ENCODE peak calls at places on chromosome 7, in five cellular contexts. One of them, this sample, is unnamed.
A peak's percentile ranks its signal among the peaks of the same experiment; 100 is the strongest.

GRCh38 chr7:3264693-3265339 is 36.2 kb upstream of the SDK1 start:
- DNase-seq in heart left ventricle: no peak
- DNase-seq in right lobe of liver: no peak
- DNase-seq in neuronal stem cell: no peak
- DNase-seq in GM23338: no peak
- DNase-seq in this sample: no peak

GRCh38 chr7:113085781-113086390 is 741 bp downstream of the GPR85 start:
- DNase-seq in neuronal stem cell: no peak
- DNase-seq in GM23338: peak; percentile 20
- DNase-seq in right lobe of liver: no peak
- DNase-seq in heart left ventricle: no peak
- DNase-seq in this sample: no peak

GRCh38 chr7:137820156-137820555 is 26.6 kb downstream of the DGKI start:
- DNase-seq in heart left ventricle: no peak
- DNase-seq in GM23338: no peak
- DNase-seq in right lobe of liver: no peak
- DNase-seq in neuronal stem cell: no peak
- DNase-seq in this sample: no peak

GRCh38 chr7:152366662-152367061 is 69.1 kb downstream of the KMT2C start:
- DNase-seq in right lobe of liver: no peak
- DNase-seq in neuronal stem cell: no peak
- DNase-seq in GM23338: no peak
- DNase-seq in heart left ventricle: peak; percentile 58
- DNase-seq in this sample: no peak

GRCh38 chr7:154584352-154585252 is 418.3 kb downstream of the PAXIP1 start:
- DNase-seq in GM23338: no peak
- DNase-seq in right lobe of liver: no peak
- DNase-seq in neuronal stem cell: no peak
- DNase-seq in heart left ventricle: no peak
- DNase-seq in this sample: no peak

GRCh38 chr7:105934577-105935185 is 28.4 kb upstream of the CDHR3 start:
- DNase-seq in heart left ventricle: peak; percentile 26
- DNase-seq in right lobe of liver: no peak
- DNase-seq in GM23338: peak; percentile 72
- DNase-seq in neuronal stem cell: peak; percentile 15
- DNase-seq in this sample: no peak

GRCh38 chr7:65397730-65398142 is 24.1 kb downstream of the ZNF92 start:
- DNase-seq in GM23338: peak; percentile 60
- DNase-seq in right lobe of liver: no peak
- DNase-seq in neuronal stem cell: no peak
- DNase-seq in heart left ventricle: no peak
- DNase-seq in this sample: peak; percentile 18

GRCh38 chr7:46015107-46015868 is 94.2 kb upstream of the IGFBP3 start:
- DNase-seq in GM23338: peak; percentile 92
- DNase-seq in heart left ventricle: peak; percentile 85
- DNase-seq in neuronal stem cell: peak; percentile 82
- DNase-seq in right lobe of liver: peak; percentile 57
- DNase-seq in this sample: no peak

GRCh38 chr7:27138987-27139334 is 4.5 kb downstream of the HOXA5 start:
- DNase-seq in heart left ventricle: no peak
- DNase-seq in right lobe of liver: no peak
- DNase-seq in GM23338: peak; percentile 24
- DNase-seq in neuronal stem cell: no peak
- DNase-seq in this sample: no peak

GRCh38 chr7:155496267-155497005 is 38.5 kb downstream of the EN2 start:
- DNase-seq in neuronal stem cell: no peak
- DNase-seq in heart left ventricle: no peak
- DNase-seq in right lobe of liver: no peak
- DNase-seq in GM23338: no peak
- DNase-seq in this sample: no peak

GRCh38 chr7:87003872-87004798 is 55.3 kb downstream of the ELAPOR2 start:
- DNase-seq in GM23338: no peak
- DNase-seq in heart left ventricle: no peak
- DNase-seq in right lobe of liver: no peak
- DNase-seq in neuronal stem cell: no peak
- DNase-seq in this sample: no peak

GRCh38 chr7:3636131-3636860 is 335.2 kb downstream of the SDK1 start:
- DNase-seq in GM23338: no peak
- DNase-seq in heart left ventricle: no peak
- DNase-seq in neuronal stem cell: no peak
- DNase-seq in right lobe of liver: no peak
- DNase-seq in this sample: no peak

GRCh38 chr7:84191842-84192241 is 2.7 kb downstream of the SEMA3A start:
- DNase-seq in neuronal stem cell: no peak
- DNase-seq in heart left ventricle: no peak
- DNase-seq in right lobe of liver: no peak
- DNase-seq in GM23338: no peak
- DNase-seq in this sample: no peak

GRCh38 chr7:51467384-51468017 is 150.9 kb upstream of the COBL start:
- DNase-seq in GM23338: no peak
- DNase-seq in neuronal stem cell: no peak
- DNase-seq in right lobe of liver: no peak
- DNase-seq in heart left ventricle: no peak
- DNase-seq in this sample: no peak

GRCh38 chr7:135562720-135563119 is 5.0 kb downstream of the NUP205 start:
- DNase-seq in neuronal stem cell: no peak
- DNase-seq in right lobe of liver: no peak
- DNase-seq in heart left ventricle: no peak
- DNase-seq in GM23338: peak; percentile 93
- DNase-seq in this sample: no peak

GRCh38 chr7:26880852-26881251 is 16.5 kb upstream of the SKAP2 start:
- DNase-seq in neuronal stem cell: no peak
- DNase-seq in heart left ventricle: no peak
- DNase-seq in GM23338: no peak
- DNase-seq in right lobe of liver: no peak
- DNase-seq in this sample: no peak

GRCh38 chr7:6284055-6284400 is 11.6 kb upstream of the CYTH3 start:
- DNase-seq in GM23338: no peak
- DNase-seq in neuronal stem cell: no peak
- DNase-seq in heart left ventricle: no peak
- DNase-seq in right lobe of liver: no peak
- DNase-seq in this sample: no peak

GRCh38 chr7:80611779-80612178 is 26.7 kb upstream of the CD36 start:
- DNase-seq in neuronal stem cell: no peak
- DNase-seq in right lobe of liver: peak; percentile 88
- DNase-seq in GM23338: no peak
- DNase-seq in heart left ventricle: peak; percentile 74
- DNase-seq in this sample: peak; percentile 36

GRCh38 chr7:114481995-114482394 is 67.4 kb downstream of the FOXP2 start:
- DNase-seq in heart left ventricle: no peak
- DNase-seq in neuronal stem cell: no peak
- DNase-seq in GM23338: no peak
- DNase-seq in right lobe of liver: no peak
- DNase-seq in this sample: peak; percentile 22

GRCh38 chr7:112510032-112510742 is 29.4 kb downstream of the LSMEM1 start:
- DNase-seq in right lobe of liver: no peak
- DNase-seq in neuronal stem cell: no peak
- DNase-seq in GM23338: no peak
- DNase-seq in heart left ventricle: no peak
- DNase-seq in this sample: no peak

GRCh38 chr7:82114237-82114636 is 329.3 kb downstream of the CACNA2D1 start:
- DNase-seq in right lobe of liver: no peak
- DNase-seq in GM23338: no peak
- DNase-seq in heart left ventricle: no peak
- DNase-seq in neuronal stem cell: no peak
- DNase-seq in this sample: no peak

GRCh38 chr7:151851160-151851751 is 25.7 kb downstream of the PRKAG2 start:
- DNase-seq in heart left ventricle: peak; percentile 55
- DNase-seq in right lobe of liver: peak; percentile 66
- DNase-seq in neuronal stem cell: no peak
- DNase-seq in GM23338: no peak
- DNase-seq in this sample: peak; percentile 12

GRCh38 chr7:143217806-143218205 is 4.0 kb upstream of the TAS2R40 start:
- DNase-seq in neuronal stem cell: no peak
- DNase-seq in right lobe of liver: no peak
- DNase-seq in heart left ventricle: no peak
- DNase-seq in GM23338: no peak
- DNase-seq in this sample: no peak

GRCh38 chr7:143210541-143210940 is 11.3 kb upstream of the TAS2R40 start:
- DNase-seq in right lobe of liver: no peak
- DNase-seq in neuronal stem cell: no peak
- DNase-seq in GM23338: no peak
- DNase-seq in heart left ventricle: no peak
- DNase-seq in this sample: no peak

GRCh38 chr7:143221737-143222136 is at the start of gene TAS2R40:
- DNase-seq in neuronal stem cell: no peak
- DNase-seq in heart left ventricle: no peak
- DNase-seq in GM23338: no peak
- DNase-seq in right lobe of liver: no peak
- DNase-seq in this sample: no peak

GRCh38 chr7:143214789-143215679 is 6.8 kb upstream of the TAS2R40 start:
- DNase-seq in right lobe of liver: no peak
- DNase-seq in GM23338: peak; percentile 95
- DNase-seq in heart left ventricle: peak; percentile 31
- DNase-seq in neuronal stem cell: peak; percentile 87
- DNase-seq in this sample: no peak

GRCh38 chr7:143216151-143216550 is 5.7 kb upstream of the TAS2R40 start:
- DNase-seq in right lobe of liver: no peak
- DNase-seq in GM23338: no peak
- DNase-seq in heart left ventricle: no peak
- DNase-seq in neuronal stem cell: no peak
- DNase-seq in this sample: no peak
- H3K27ac ChIP-seq in right lobe of liver: no peak overlapping the region
- H3K27ac ChIP-seq in GM23338: no peak overlapping the region
- H3K27ac ChIP-seq in heart left ventricle: no peak overlapping the region
- H3K27ac ChIP-seq in neuronal stem cell: no peak overlapping the region
- H3K27ac ChIP-seq in this sample: no peak overlapping the region

DNA sequence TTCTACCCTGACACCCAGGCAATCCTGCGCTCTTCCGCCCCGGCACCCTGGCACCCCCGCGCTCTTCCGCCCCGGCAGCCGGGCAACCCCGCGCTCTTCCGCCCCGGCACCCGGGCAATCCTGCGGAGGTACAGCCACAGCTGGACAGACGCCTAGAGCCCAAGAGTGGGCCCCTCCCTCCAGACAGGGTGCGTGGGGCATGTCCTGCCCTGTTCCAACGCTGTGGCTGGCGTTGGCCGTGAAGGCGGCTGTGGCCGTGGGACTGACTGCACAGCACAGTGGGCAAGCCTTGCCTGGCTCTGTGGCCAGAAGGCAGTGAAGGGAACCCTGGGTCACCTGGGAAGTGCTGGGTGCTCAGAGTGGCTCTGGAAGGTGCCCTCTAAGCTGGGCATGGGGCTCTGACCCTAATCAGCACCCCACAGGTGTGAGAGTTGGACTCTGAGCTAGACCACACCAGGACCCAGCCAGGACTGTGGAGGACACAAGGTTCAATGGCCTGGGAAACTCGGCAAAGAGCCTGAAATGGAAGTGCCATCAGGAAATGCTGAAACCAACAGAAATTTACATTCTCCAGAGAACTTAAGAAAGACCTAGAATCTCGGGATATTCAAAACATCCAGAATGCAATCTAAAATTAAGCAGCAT is 253.5 kb downstream of the ELFN1 start:
- DNase-seq in right lobe of liver: peak; percentile 87
- DNase-seq in neuronal stem cell: no peak
- DNase-seq in heart left ventricle: peak; percentile 12
- DNase-seq in GM23338: no peak
- DNase-seq in this sample: no peak
- H3K27ac ChIP-seq in right lobe of liver: peak overlapping the region; percentile 73
- H3K27ac ChIP-seq in neuronal stem cell: no peak overlapping the region
- H3K27ac ChIP-seq in heart left ventricle: no peak overlapping the region
- H3K27ac ChIP-seq in GM23338: no peak overlapping the region
- H3K27ac ChIP-seq in this sample: no peak overlapping the region

GRCh38 chr7:25385731-25386136 is 157.4 kb upstream of the NPVF start:
- DNase-seq in GM23338: no peak
- DNase-seq in neuronal stem cell: no peak
- DNase-seq in heart left ventricle: peak; percentile 24
- DNase-seq in right lobe of liver: no peak
- DNase-seq in this sample: no peak

GRCh38 chr7:25382869-25383268 is 154.6 kb upstream of the NPVF start:
- DNase-seq in right lobe of liver: no peak
- DNase-seq in heart left ventricle: no peak
- DNase-seq in neuronal stem cell: no peak
- DNase-seq in GM23338: no peak
- DNase-seq in this sample: no peak

GRCh38 chr7:25384820-25385560 is 156.7 kb upstream of the NPVF start:
- DNase-seq in right lobe of liver: no peak
- DNase-seq in neuronal stem cell: no peak
- DNase-seq in heart left ventricle: no peak
- DNase-seq in GM23338: no peak
- DNase-seq in this sample: no peak

GRCh38 chr7:25383402-25383801 is 155.1 kb upstream of the NPVF start:
- DNase-seq in right lobe of liver: no peak
- DNase-seq in heart left ventricle: no peak
- DNase-seq in neuronal stem cell: no peak
- DNase-seq in GM23338: no peak
- DNase-seq in this sample: no peak

DNA sequence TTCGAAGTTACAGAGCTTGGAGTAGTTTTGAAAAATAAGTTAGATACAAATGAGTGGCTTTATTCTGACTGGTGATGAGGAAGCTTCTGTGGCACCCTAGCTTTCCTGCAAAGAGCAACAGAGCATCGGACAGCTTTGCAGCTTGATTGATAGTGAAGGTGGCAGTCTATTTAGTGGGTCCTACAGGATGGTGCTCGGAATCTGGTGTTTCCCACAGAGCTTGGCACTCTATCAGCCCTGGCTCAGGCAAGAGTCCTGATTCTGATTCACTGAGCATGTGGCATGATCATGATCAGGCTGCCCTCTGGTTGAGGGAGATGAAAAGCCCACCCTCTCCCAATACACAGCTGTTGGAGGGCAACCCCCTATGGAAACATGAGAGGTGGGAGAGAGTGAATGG is 153.9 kb upstream of the NPVF start:
- DNase-seq in GM23338: no peak
- DNase-seq in heart left ventricle: no peak
- DNase-seq in right lobe of liver: no peak
- DNase-seq in neuronal stem cell: no peak
- DNase-seq in this sample: no peak
- H3K27ac ChIP-seq in GM23338: no peak overlapping the region
- H3K27ac ChIP-seq in heart left ventricle: no peak overlapping the region
- H3K27ac ChIP-seq in right lobe of liver: no peak overlapping the region
- H3K27ac ChIP-seq in neuronal stem cell: no peak overlapping the region
- H3K27ac ChIP-seq in this sample: no peak overlapping the region

DNA sequence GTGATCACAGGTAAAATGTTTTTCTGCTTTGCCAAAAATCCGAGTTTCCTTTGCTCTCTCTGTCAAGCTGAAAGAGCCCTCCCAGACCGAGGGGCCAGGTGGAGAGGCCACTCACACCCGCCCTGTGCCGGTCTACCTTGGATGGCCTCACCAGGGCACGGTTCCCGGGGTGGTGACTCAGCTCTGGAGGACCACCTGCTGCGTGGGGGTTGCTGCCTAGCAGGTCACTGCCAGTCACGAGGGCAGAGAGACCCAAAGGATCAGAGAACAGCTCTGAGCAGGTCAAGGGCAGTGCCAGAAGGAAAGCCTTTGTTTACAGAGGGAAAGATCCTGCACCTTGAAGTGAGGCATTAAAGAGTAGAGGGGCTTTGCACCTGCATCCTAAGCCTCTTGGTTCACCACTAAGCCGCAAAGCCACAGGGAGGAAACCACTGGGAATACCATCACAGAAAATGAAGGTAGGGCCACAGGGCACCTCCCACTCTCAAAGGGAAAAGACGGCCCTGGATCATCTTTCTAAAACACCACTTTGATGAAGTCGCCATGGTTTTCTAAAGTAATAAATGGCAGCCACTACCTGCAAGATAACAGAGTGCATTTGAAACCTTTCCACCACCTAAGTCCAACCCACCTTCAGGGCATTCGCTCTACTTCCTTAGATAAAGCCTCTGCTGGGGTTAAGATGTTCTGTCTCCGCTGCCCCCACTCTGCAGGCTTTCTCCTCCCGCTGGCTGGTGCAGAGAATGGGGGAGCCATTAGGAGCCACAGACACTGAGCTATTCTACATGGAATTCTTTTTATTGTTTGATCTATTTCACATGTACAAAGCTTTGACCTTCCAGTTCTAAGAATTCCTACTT is 160.4 kb upstream of the KLF14 start:
- DNase-seq in GM23338: no peak
- DNase-seq in neuronal stem cell: no peak
- DNase-seq in right lobe of liver: peak; percentile 92
- DNase-seq in heart left ventricle: peak; percentile 76
- DNase-seq in this sample: no peak
- H3K27ac ChIP-seq in GM23338: no peak overlapping the region
- H3K27ac ChIP-seq in neuronal stem cell: no peak overlapping the region
- H3K27ac ChIP-seq in right lobe of liver: peak overlapping the region; percentile 73
- H3K27ac ChIP-seq in heart left ventricle: peak overlapping the region; percentile 76
- H3K27ac ChIP-seq in this sample: peak overlapping the region; percentile 100

This sample was measured in epithelial cell of prostate.